ENCODE peak calls at places on chromosomes 3 and 15, in six cellular contexts. V is aorta; B is NCI-H2171; C is stimulated activated CD8-positive, alpha-beta memory T cell treated with anti-CD3 and anti-CD28 coated beads, Interleukin-4, amount 100 ng/mL, for 4 hours; F is EL; N is astrocyte of the cerebellum. U is an unnamed sample.

GRCh38 chr3:119239421-119239820 is 1.3 kb downstream of the B4GALT4 start:
- DNase-seq in C (no peak), V (no peak), B (no peak), N (no peak), F (peak; percentile 25), U (peak; percentile 29)

GRCh38 chr3:155339052-155339451 is 45.6 kb upstream of the STRIT1 start:
- DNase-seq in B (no peak), C (no peak), V (no peak), N (no peak), F (no peak), U (peak; percentile 9)

GRCh38 chr3:48504051-48504946 is at the start of gene SHISA5:
- DNase-seq in C (no peak), F (peak; percentile 77), N (peak; percentile 55), V (peak; percentile 91), B (no peak), U (peak; percentile 63)

GRCh38 chr15:25933456-25934158 is 70.5 kb upstream of the ATP10A start:
- DNase-seq in V (peak; percentile 88), N (peak; percentile 67), B (peak; percentile 57), F (peak; percentile 76), C (peak; percentile 11), U (peak; percentile 3)

GRCh38 chr3:46891132-46891531 is 13.6 kb downstream of the PTH1R start:
- DNase-seq in C (no peak), N (no peak), V (no peak), B (no peak), F (no peak), U (no peak)

GRCh38 chr15:29045717-29046116 is 159.9 kb downstream of the APBA2 start:
- DNase-seq in V (no peak), B (no peak), F (peak; percentile 63), C (no peak), N (no peak), U (peak; percentile 71)

GRCh38 chr15:83300826-83301225 is 16.4 kb upstream of the BNC1 start:
- DNase-seq in N (no peak), B (no peak), V (no peak), F (peak; percentile 48), C (no peak), U (peak; percentile 73)

GRCh38 chr3:114022145-114022544 is 34.2 kb downstream of the CCDC191 start:
- DNase-seq in V (no peak), C (no peak), B (no peak), N (no peak), F (no peak), U (no peak)

GRCh38 chr3:67017211-67017610 is 19.1 kb downstream of the KBTBD8 start:
- DNase-seq in V (no peak), F (no peak), N (no peak), B (no peak), C (no peak), U (no peak)

GRCh38 chr3:13463618-13464400 is 16.3 kb upstream of the HDAC11 start:
- DNase-seq in B (no peak), N (no peak), C (no peak), F (no peak), V (no peak), U (no peak)

GRCh38 chr3:159765025-159765859 is 223.4 kb upstream of the IL12A start:
- DNase-seq in B (peak; percentile 78), N (peak; percentile 96), F (peak; percentile 100), C (no peak), V (peak; percentile 94), U (peak; percentile 100)

GRCh38 chr15:62108411-62108810 is 41.6 kb downstream of the C2CD4A start:
- DNase-seq in F (no peak), V (no peak), B (no peak), N (no peak), C (no peak), U (no peak)

GRCh38 chr3:2099028-2099671 is 484 bp downstream of the CNTN4 start:
- DNase-seq in C (no peak), V (peak; percentile 51), B (no peak), F (no peak), N (no peak), U (no peak)

GRCh38 chr3:2783261-2783660 is 326.9 kb downstream of the IL5RA start:
- DNase-seq in N (no peak), F (no peak), C (no peak), B (no peak), V (no peak), U (no peak)

GRCh38 chr3:11803977-11804903 is 42.4 kb downstream of the TAMM41 start:
- DNase-seq in B (no peak), C (no peak), V (peak; percentile 60), N (peak; percentile 29), F (peak; percentile 53), U (peak; percentile 66)

GRCh38 chr3:122577409-122578028 is at the start of gene PARP15:
- DNase-seq in N (no peak), C (no peak), B (no peak), V (peak; percentile 46), F (no peak), U (peak; percentile 14)

GRCh38 chr3:46258525-46258924 is 16.3 kb downstream of the CCR3 start:
- DNase-seq in B (no peak), V (no peak), C (no peak), F (no peak), N (no peak), U (no peak)

GRCh38 chr3:13353936-13354542 is 66.1 kb downstream of the NUP210 start:
- DNase-seq in F (peak; percentile 35), B (no peak), C (no peak), V (no peak), N (no peak), U (peak; percentile 49)

GRCh38 chr3:123723527-123724168 is 138.8 kb upstream of the HACD2 start:
- DNase-seq in N (peak; percentile 69), F (peak; percentile 82), V (no peak), B (peak; percentile 51), C (no peak), U (peak; percentile 85)

GRCh38 chr15:49116108-49116507 is 39.3 kb downstream of the COPS2 start:
- DNase-seq in N (no peak), F (no peak), V (no peak), C (no peak), B (no peak), U (no peak)

GRCh38 chr15:56815247-56815646 is 81.9 kb upstream of the ZNF280D start:
- DNase-seq in C (no peak), B (no peak), N (no peak), F (no peak), V (no peak), U (no peak)

GRCh38 chr15:58039260-58040035 is 26.1 kb downstream of the ALDH1A2 start:
- DNase-seq in B (no peak), N (no peak), F (no peak), V (no peak), C (no peak), U (no peak)

GRCh38 chr3:217436-217835 is 20.9 kb downstream of the CHL1 start:
- DNase-seq in F (no peak), B (no peak), C (no peak), V (no peak), N (no peak), U (no peak)

GRCh38 chr3:97257942-97258341 is 443.5 kb downstream of the EPHA6 start:
- DNase-seq in F (no peak), B (no peak), C (no peak), N (no peak), V (no peak), U (no peak)

GRCh38 chr3:16741103-16741758 is 136.0 kb upstream of the DAZL start:
- DNase-seq in F (peak; percentile 86), V (no peak), B (no peak), N (peak; percentile 99), C (no peak), U (peak; percentile 86)

GRCh38 chr15:83030021-83030420 is 18.6 kb upstream of the C15orf40 start:
- DNase-seq in B (no peak), C (no peak), N (peak; percentile 85), F (peak; percentile 78), V (no peak), U (peak; percentile 71)

GRCh38 chr3:44476963-44477311 is 533 bp downstream of the ZNF445 start:
- DNase-seq in C (no peak), B (no peak), V (no peak), N (no peak), F (no peak), U (no peak)

GRCh38 chr15:67771201-67771600 is 54.1 kb upstream of the SKOR1 start:
- DNase-seq in B (no peak), V (no peak), F (no peak), N (no peak), C (no peak), U (no peak)

GRCh38 chr3:58532794-58533220 is 4.2 kb downstream of the ACOX2 start:
- DNase-seq in F (peak; percentile 76), C (peak; percentile 62), B (peak; percentile 23), V (peak; percentile 78), N (no peak), U (peak; percentile 77)

GRCh38 chr15:34610388-34610787 is 26.9 kb upstream of the GOLGA8B start:
- DNase-seq in B (no peak), N (no peak), C (no peak), V (no peak), F (no peak), U (peak; percentile 55)

GRCh38 chr15:69398541-69398940 is 15.6 kb upstream of the KIF23 start:
- DNase-seq in V (no peak), C (no peak), B (no peak), N (no peak), F (peak; percentile 64), U (peak; percentile 56)

GRCh38 chr3:65259946-65260345 is 572.1 kb upstream of the ADAMTS9 start:
- DNase-seq in B (no peak), F (no peak), N (no peak), V (no peak), C (no peak), U (no peak)

GRCh38 chr3:32391643-32392529 is at the start of gene CMTM7:
- DNase-seq in V (peak; percentile 85), C (no peak), N (no peak), B (no peak), F (peak; percentile 74), U (peak; percentile 78)

GRCh38 chr3:171072432-171072831 is 45.9 kb upstream of the SLC2A2 start:
- DNase-seq in F (no peak), B (no peak), N (no peak), V (no peak), C (no peak), U (no peak)

U was measured in ELR.